ENCODE peak calls at places on chromosomes 11 and 22, in five cellular contexts. F is ovary, L is H1, A is GM12878, I is stomach. W is an unnamed sample. For H3K27me3, the result is how much of the 10 kb centered on the place peaks cover.

GRCh38 chr11:62544521-62545436 is 1.8 kb downstream of the AHNAK start:
- DNase-seq in I (no peak), F (no peak), L (no peak), A (no peak), W (no peak)

GRCh38 chr22:23677701-23677995 is 13.2 kb upstream of the RGL4 start:
- DNase-seq in F (no peak), A (no peak), L (no peak), I (no peak), W (no peak)

GRCh38 chr22:28111501-28111900 is 192.4 kb upstream of the PITPNB start:
- DNase-seq in A (no peak), F (no peak), L (no peak), I (no peak), W (no peak)

GRCh38 chr22:47065756-47066615 is 303.5 kb downstream of the TBC1D22A start:
- DNase-seq in L (no peak), F (no peak), A (no peak), I (peak), W (no peak)

GRCh38 chr22:30113494-30113893 is 33.2 kb downstream of the HORMAD2 start:
- DNase-seq in A (no peak), F (no peak), I (no peak), L (no peak), W (no peak)

GRCh38 chr11:95512682-95513081 is 276.9 kb downstream of the FAM76B start:
- DNase-seq in F (peak), L (no peak), I (no peak), A (no peak), W (peak)

GRCh38 chr11:13415201-13415600 is 47.8 kb downstream of the BTBD10 start:
- DNase-seq in A (no peak), I (no peak), F (no peak), L (no peak), W (no peak)

GRCh38 chr11:35344990-35345655 is 74.2 kb downstream of the SLC1A2 start:
- DNase-seq in L (no peak), A (no peak), F (no peak), I (no peak), W (no peak)

GRCh38 chr11:44555031-44555800 is 10.2 kb upstream of the CD82 start:
- DNase-seq in I (no peak), L (no peak), F (no peak), A (no peak), W (no peak)

GRCh38 chr11:105124756-105125155 is 14.8 kb downstream of the CARD18 start:
- DNase-seq in A (no peak), F (no peak), I (no peak), L (no peak), W (no peak)

GRCh38 chr11:72297828-72298227 is 53.9 kb upstream of the PHOX2A start:
- DNase-seq in F (no peak), L (no peak), A (no peak), I (no peak), W (no peak)

GRCh38 chr11:34242037-34242625 is 115.7 kb downstream of the ABTB2 start:
- DNase-seq in F (no peak), A (no peak), L (no peak), I (no peak), W (no peak)

GRCh38 chr11:92765965-92766371 is 203.5 kb upstream of the MTNR1B start:
- DNase-seq in L (no peak), A (no peak), I (no peak), F (no peak), W (peak)

GRCh38 chr22:27993201-27993635 is 74.2 kb upstream of the PITPNB start:
- DNase-seq in A (no peak), F (no peak), L (no peak), I (peak), W (no peak)

GRCh38 chr11:95886462-95886861 is 37.4 kb downstream of the MTMR2 start:
- DNase-seq in A (no peak), L (no peak), F (no peak), I (no peak), W (no peak)

GRCh38 chr11:126185200-126186030 is 26.0 kb downstream of the RPUSD4 start:
- DNase-seq in F (no peak), L (no peak), A (no peak), I (no peak), W (no peak)

GRCh38 chr11:134024420-134025085 is 44.3 kb upstream of the JAM3 start:
- DNase-seq in A (no peak), F (no peak), L (no peak), I (no peak), W (no peak)

GRCh38 chr11:129853508-129854228 is 38.0 kb downstream of the TMEM45B start:
- DNase-seq in L (no peak), I (peak), A (no peak), F (peak), W (no peak)

GRCh38 chr11:43503417-43503816 is 144.7 kb downstream of the TTC17 start:
- DNase-seq in F (no peak), I (no peak), A (no peak), L (no peak), W (no peak)

GRCh38 chr11:102391549-102392237 is 44.7 kb downstream of the BIRC2 start:
- DNase-seq in A (no peak), F (no peak), L (no peak), I (no peak), W (no peak)

GRCh38 chr22:30224161-30224857 is 22.2 kb downstream of the LIF start:
- DNase-seq in A (peak), L (no peak), I (no peak), F (no peak), W (no peak)

GRCh38 chr22:19405133-19405532 is 26.4 kb downstream of the HIRA start:
- DNase-seq in A (no peak), I (no peak), F (no peak), L (no peak), W (no peak)

GRCh38 chr22:19554834-19555404 is 30.7 kb upstream of the CLDN5 start:
- DNase-seq in F (no peak), L (peak), I (no peak), A (no peak), W (no peak)

GRCh38 chr11:26985941-26986340 is 8.0 kb upstream of the FIBIN start:
- DNase-seq in L (no peak), I (no peak), A (no peak), F (no peak), W (no peak)

GRCh38 chr22:46869848-46870441 is 107.5 kb downstream of the TBC1D22A start:
- DNase-seq in F (no peak), I (no peak), A (no peak), L (no peak), W (no peak)

GRCh38 chr11:124875401-124875800 is 10.2 kb downstream of the ROBO3 start:
- DNase-seq in L (no peak), F (peak), A (no peak), I (no peak), W (no peak)

GRCh38 chr11:15836801-15837200 is 519.5 kb downstream of the SOX6 start:
- DNase-seq in L (no peak), I (no peak), F (no peak), A (no peak), W (no peak)

GRCh38 chr11:75273989-75274391 is 33.4 kb downstream of the TPBGL start:
- DNase-seq in I (peak), L (no peak), A (no peak), F (no peak), W (no peak)

GRCh38 chr11:32317646-32318045 is 117.7 kb downstream of the WT1 start:
- DNase-seq in A (no peak), L (no peak), F (no peak), I (no peak), W (no peak)

GRCh38 chr22:20577045-20577444 is 69.6 kb downstream of the MED15 start:
- DNase-seq in L (no peak), I (no peak), F (no peak), A (no peak), W (no peak)

GRCh38 chr11:65204143-65204542 is 22.4 kb downstream of the CAPN1 start:
- DNase-seq in A (no peak), L (no peak), F (no peak), I (no peak), W (no peak)

GRCh38 chr11:7413961-7414728 is 71.2 kb upstream of the OLFML1 start:
- DNase-seq in A (no peak), I (no peak), L (no peak), F (no peak), W (no peak)

GRCh38 chr11:26994579-26995210 is 783 bp downstream of the FIBIN start:
- DNase-seq in L (no peak), A (no peak), F (peak), I (no peak), W (peak)

GRCh38 chr11:86167499-86168161 is 76.9 kb upstream of the EED start:
- DNase-seq in F (no peak), I (no peak), A (no peak), L (no peak), W (no peak)

GRCh38 chr11:86160546-86161149 is 83.9 kb upstream of the EED start:
- DNase-seq in L (no peak), I (no peak), F (no peak), A (no peak), W (no peak)

GRCh38 chr11:86161373-86162255 is 82.9 kb upstream of the EED start:
- DNase-seq in A (no peak), F (no peak), I (no peak), L (no peak), W (no peak)

GRCh38 chr11:86162257-86162656 is 82.3 kb upstream of the EED start:
- DNase-seq in F (peak), A (no peak), I (no peak), L (no peak), W (peak)

GRCh38 chr11:86164106-86164505 is 80.4 kb upstream of the EED start:
- DNase-seq in I (no peak), A (no peak), F (no peak), L (no peak), W (no peak)
- TF ChIP-seq EP300 in I (no peak), A (no peak), F (no peak), L (no peak), W (no peak)

DNA sequence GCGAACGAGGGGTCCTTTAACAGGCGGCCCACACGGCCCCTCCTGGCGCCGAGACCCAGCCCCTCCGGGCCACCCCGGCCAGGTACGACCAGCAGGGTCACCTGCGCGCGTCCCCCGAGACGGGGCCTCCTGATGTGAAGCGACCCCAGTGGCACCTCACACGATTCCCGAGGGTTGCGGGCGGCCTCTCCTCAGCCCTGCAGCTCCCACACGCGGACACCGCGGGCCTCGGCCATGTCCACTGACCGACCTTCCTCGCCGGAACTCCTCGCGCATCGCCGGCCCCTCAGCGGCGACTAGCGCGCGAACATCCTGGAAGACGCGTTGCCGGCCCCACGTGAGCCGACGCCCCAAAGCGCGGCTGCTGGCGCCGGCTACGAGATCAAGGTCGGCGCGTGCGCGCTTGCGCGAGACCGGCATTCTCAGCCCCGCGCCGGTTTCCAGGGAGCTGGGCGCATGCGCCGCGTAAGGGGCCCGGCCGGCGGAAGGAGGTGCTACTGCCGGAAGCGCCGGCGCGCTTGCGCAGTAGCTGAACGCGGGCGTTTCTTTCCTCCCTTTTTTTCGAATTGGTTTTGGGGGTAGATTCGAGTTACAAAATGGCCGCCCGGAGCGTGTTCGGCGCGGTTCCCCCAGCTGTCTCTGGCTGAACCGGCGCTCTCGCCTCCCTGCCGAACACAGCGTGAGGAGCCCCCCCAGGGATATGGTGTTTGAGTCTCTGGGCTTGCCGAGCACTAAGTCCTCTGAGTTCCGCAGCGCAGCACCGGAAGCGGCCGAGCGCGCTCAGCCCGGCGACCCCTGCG is at the start of gene NUP50:
- DNase-seq in L (peak), F (peak), A (peak), I (peak), W (peak)
- TF ChIP-seq CTCF in L (no peak), F (no peak), A (no peak), I (no peak), W (no peak)

DNA sequence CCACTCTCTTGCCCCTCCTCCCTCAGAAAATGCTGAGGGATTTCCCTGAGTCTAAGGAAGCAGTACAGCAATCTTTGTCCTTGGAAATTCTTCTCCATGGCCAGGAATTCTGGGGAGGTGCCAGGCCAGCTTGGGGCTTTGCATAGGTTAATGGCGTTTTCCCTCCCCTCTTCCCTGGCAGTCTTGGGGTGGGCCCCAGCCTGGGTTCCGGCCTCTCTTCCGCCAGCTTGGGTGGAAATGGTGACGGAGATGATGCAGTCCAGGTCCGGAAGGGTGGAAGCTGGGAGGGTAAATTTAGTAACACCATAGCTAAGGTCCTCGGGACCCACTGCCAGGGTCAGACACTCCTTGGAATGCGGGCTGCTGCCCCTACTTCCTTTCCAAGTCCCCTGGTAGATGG is 5.0 kb downstream of the PHLDB1 start:
- DNase-seq in A (no peak), F (no peak), I (no peak), L (no peak), W (no peak)
- H3K27me3 ChIP-seq in A (under half), F (under half), I (under half), L (under half), W (under half)

GRCh38 chr11:76824083-76824939 is 36.4 kb upstream of the ACER3 start:
- DNase-seq in A (no peak), I (no peak), F (no peak), L (no peak), W (no peak)
- TF ChIP-seq EP300 in A (no peak), I (no peak), F (no peak), L (no peak), W (peak)

DNA sequence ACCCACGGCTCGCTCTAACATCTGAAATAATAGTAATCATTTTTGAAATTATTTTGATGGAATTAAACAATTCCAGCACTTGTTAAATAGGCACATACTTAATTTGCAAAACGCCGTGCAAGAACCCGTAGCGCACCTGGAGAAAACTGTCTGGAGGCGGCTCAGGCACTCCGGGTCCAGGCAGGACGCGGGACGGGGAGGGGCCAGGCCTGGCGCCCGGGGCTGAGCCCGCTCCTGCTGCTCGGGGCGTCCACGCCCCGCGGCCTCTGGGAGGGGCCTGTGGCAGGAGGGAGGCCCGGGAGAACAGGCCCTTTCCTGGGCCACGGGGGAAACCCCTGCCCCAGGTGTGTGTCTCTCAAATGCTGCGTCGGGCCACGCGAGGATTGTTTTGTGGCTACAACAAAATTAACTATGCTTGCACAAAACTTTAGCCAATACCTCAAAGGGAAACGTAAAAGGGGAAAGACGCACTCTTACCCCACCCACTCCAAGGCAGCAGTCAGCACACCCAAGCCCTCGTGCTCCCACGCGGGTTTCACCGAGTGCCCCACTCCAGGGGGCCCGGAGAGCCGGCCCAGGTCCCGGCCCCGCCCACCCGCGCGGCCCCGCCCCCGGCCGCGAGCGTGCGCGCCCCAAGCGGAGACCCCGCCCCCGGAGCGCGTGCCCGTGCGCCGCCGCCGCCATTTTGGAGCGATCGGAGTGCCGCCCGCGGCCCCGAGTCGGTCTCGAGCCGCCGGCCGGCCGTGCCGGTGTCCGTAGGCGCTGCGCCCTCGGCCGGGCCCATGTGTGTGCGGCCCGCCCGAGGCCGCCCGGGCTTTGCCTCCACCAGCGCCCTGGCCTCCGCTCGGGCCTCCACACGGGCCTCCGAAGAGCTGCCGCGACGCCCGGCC is at the start of gene PPP6R2:
- DNase-seq in F (peak), A (no peak), I (peak), L (no peak), W (peak)
- TF ChIP-seq CTCF in F (no peak), A (no peak), I (no peak), L (no peak), W (no peak)

GRCh38 chr11:416051-416756 is 1.4 kb upstream of the SIGIRR start:
- DNase-seq in F (no peak), L (no peak), I (no peak), A (no peak), W (no peak)
- H3K27me3 ChIP-seq in F (under half), L (under half), I (half or more), A (under half), W (half or more)

GRCh38 chr22:35445933-35446332 is 46.0 kb downstream of the MCM5 start:
- DNase-seq in L (no peak), F (no peak), I (no peak), A (no peak), W (no peak)
- TF ChIP-seq EP300 in L (no peak), F (no peak), I (peak), A (no peak), W (no peak)

GRCh38 chr11:69060005-69060404 is 11.3 kb downstream of the TPCN2 start:
- DNase-seq in F (no peak), I (no peak), A (no peak), L (no peak), W (no peak)

GRCh38 chr11:69062169-69062855 is 13.6 kb downstream of the TPCN2 start:
- DNase-seq in A (no peak), F (no peak), I (no peak), L (no peak), W (no peak)

GRCh38 chr11:69059429-69059828 is 10.7 kb downstream of the TPCN2 start:
- DNase-seq in I (no peak), A (no peak), F (no peak), L (no peak), W (no peak)

GRCh38 chr11:69061713-69062053 is 13.0 kb downstream of the TPCN2 start:
- DNase-seq in F (no peak), A (no peak), L (no peak), I (no peak), W (no peak)

DNA sequence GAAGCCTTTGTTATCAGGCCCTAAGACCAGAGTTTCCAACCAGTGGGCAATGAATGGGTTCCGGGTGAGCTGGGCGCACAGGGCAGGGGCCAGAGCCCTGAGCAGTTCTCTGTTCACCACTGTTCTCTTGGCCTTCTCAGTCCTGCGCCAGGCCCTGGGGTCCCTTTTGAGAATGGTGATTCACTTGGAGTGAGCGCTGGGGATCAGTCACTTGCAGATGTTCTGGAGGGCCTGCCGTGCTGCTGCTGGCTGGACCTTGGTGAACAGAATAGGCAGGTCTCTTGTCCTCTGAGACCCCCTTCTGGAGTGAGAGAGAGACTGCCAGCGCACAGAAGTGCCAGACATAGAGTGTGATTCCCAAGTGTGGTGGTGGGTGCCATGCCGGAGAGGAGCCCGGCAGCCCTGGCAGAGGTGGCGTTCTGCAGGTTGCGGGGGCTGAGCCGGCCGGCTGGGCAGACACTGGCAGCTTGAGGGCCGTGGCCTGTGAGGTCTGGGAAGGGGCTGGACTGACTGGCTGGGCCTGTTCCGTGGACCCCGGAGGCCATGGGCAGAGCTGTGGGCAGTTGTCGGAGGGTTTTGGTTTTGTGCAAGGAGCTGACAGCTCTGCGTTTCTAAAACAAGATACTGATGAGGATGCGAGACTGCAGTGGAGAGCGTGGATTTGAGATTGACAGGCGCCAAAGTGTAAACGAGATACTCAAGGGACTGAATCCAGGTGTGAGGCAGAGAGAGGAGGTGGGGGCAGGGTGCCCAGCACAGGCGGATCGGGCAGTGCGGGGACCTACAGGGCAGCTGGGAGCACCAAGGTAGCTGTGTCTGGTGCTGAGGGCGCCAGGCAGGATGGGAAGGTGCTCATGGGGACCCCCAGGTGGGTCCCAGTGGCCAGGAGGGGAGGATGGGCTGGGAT is 12.3 kb downstream of the TPCN2 start:
- DNase-seq in L (no peak), F (no peak), I (no peak), A (no peak), W (no peak)
- TF ChIP-seq CTCF in L (peak), F (no peak), I (no peak), A (no peak), W (no peak)

DNA sequence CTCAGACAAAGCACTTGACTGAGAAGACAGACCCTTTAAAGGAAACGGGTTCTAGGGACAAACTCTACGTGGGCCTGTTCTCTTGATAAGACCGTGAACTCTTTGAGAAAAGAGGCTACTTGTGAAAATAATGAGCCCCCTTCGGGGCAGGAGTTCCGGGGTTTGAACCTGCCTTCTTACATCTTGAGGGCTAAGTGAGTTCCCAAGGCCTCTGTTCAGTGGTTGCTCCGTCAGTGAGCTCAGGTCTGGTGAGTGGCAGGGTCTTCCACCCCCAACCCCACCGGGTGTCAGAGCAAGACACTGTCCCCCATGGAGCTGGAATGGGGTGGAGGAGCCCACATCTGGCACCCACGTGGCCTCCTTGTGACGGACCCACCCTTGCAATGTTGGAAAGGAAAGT is 6.4 kb upstream of the SAMM50 start:
- DNase-seq in A (no peak), I (no peak), F (no peak), L (no peak), W (no peak)
- H3K27me3 ChIP-seq in A (under half), I (under half), F (under half), L (under half), W (under half)

W was measured in tibial nerve.